ENCODE peak calls at places on chromosomes 3 and 15, in four cellular contexts. One of them, this sample, is unnamed.

GRCh38 chr3:129305592-129306091 is 27.0 kb downstream of the HMCES start:
- DNase-seq in NCI-H460: peak
- DNase-seq in NAMALWA: no peak
- DNase-seq in NCI-H510A treated with DMSO at 0.1 percent for 48 hours: no peak
- DNase-seq in this sample: peak

GRCh38 chr15:81303241-81304225 is 20.4 kb downstream of the STARD5 start:
- DNase-seq in NCI-H460: no peak
- DNase-seq in NAMALWA: no peak
- DNase-seq in NCI-H510A treated with DMSO at 0.1 percent for 48 hours: peak
- DNase-seq in this sample: no peak

GRCh38 chr3:16177962-16178627 is 3.6 kb downstream of the GALNT15 start:
- DNase-seq in NCI-H460: peak
- DNase-seq in NAMALWA: peak
- DNase-seq in NCI-H510A treated with DMSO at 0.1 percent for 48 hours: no peak
- DNase-seq in this sample: peak

GRCh38 chr3:3145831-3146230 is 19.1 kb downstream of the TRNT1 start:
- DNase-seq in NCI-H460: no peak
- DNase-seq in NAMALWA: no peak
- DNase-seq in NCI-H510A treated with DMSO at 0.1 percent for 48 hours: no peak
- DNase-seq in this sample: no peak

GRCh38 chr15:74611341-74611740 is 4.3 kb upstream of the CLK3 start:
- DNase-seq in NCI-H460: no peak
- DNase-seq in NAMALWA: no peak
- DNase-seq in NCI-H510A treated with DMSO at 0.1 percent for 48 hours: no peak
- DNase-seq in this sample: no peak

GRCh38 chr15:28989239-28989830 is 103.6 kb downstream of the APBA2 start:
- DNase-seq in NCI-H460: no peak
- DNase-seq in NAMALWA: peak
- DNase-seq in NCI-H510A treated with DMSO at 0.1 percent for 48 hours: no peak
- DNase-seq in this sample: no peak

GRCh38 chr3:2652416-2652815 is 457.8 kb downstream of the IL5RA start:
- DNase-seq in NCI-H460: no peak
- DNase-seq in NAMALWA: no peak
- DNase-seq in NCI-H510A treated with DMSO at 0.1 percent for 48 hours: no peak
- DNase-seq in this sample: no peak

GRCh38 chr3:166060789-166061479 is 223.7 kb upstream of the BCHE start:
- DNase-seq in NCI-H460: no peak
- DNase-seq in NAMALWA: no peak
- DNase-seq in NCI-H510A treated with DMSO at 0.1 percent for 48 hours: no peak
- DNase-seq in this sample: no peak

GRCh38 chr3:158451405-158452045 is 119.5 kb upstream of the MLF1 start:
- DNase-seq in NCI-H460: no peak
- DNase-seq in NAMALWA: peak
- DNase-seq in NCI-H510A treated with DMSO at 0.1 percent for 48 hours: no peak
- DNase-seq in this sample: no peak

GRCh38 chr15:68774521-68775293 is 46.0 kb downstream of the ANP32A start:
- DNase-seq in NCI-H460: no peak
- DNase-seq in NAMALWA: no peak
- DNase-seq in NCI-H510A treated with DMSO at 0.1 percent for 48 hours: no peak
- DNase-seq in this sample: peak

GRCh38 chr15:52780172-52780980 is 9.8 kb downstream of the ONECUT1 start:
- DNase-seq in NCI-H460: peak
- DNase-seq in NAMALWA: peak
- DNase-seq in NCI-H510A treated with DMSO at 0.1 percent for 48 hours: peak
- DNase-seq in this sample: peak

GRCh38 chr3:72274511-72275295 is 489.8 kb upstream of the PROK2 start:
- DNase-seq in NCI-H460: peak
- DNase-seq in NAMALWA: peak
- DNase-seq in NCI-H510A treated with DMSO at 0.1 percent for 48 hours: no peak
- DNase-seq in this sample: peak

GRCh38 chr15:77024273-77025065 is 29.5 kb downstream of the PSTPIP1 start:
- DNase-seq in NCI-H460: peak
- DNase-seq in NAMALWA: peak
- DNase-seq in NCI-H510A treated with DMSO at 0.1 percent for 48 hours: no peak
- DNase-seq in this sample: peak

GRCh38 chr15:91496754-91497691 is 356.5 kb upstream of the SLCO3A1 start:
- DNase-seq in NCI-H460: no peak
- DNase-seq in NAMALWA: no peak
- DNase-seq in NCI-H510A treated with DMSO at 0.1 percent for 48 hours: no peak
- DNase-seq in this sample: no peak

GRCh38 chr3:123076496-123077418 is 9.9 kb downstream of the PDIA5 start:
- DNase-seq in NCI-H460: no peak
- DNase-seq in NAMALWA: no peak
- DNase-seq in NCI-H510A treated with DMSO at 0.1 percent for 48 hours: no peak
- DNase-seq in this sample: peak

GRCh38 chr3:52361011-52361410 is 44.9 kb downstream of the DNAH1 start:
- DNase-seq in NCI-H460: no peak
- DNase-seq in NAMALWA: no peak
- DNase-seq in NCI-H510A treated with DMSO at 0.1 percent for 48 hours: no peak
- DNase-seq in this sample: no peak

GRCh38 chr3:31968927-31969418 is 12.1 kb downstream of the OSBPL10 start:
- DNase-seq in NCI-H460: no peak
- DNase-seq in NAMALWA: no peak
- DNase-seq in NCI-H510A treated with DMSO at 0.1 percent for 48 hours: no peak
- DNase-seq in this sample: no peak

GRCh38 chr3:108863799-108864135 is 41.2 kb downstream of the TRAT1 start:
- DNase-seq in NCI-H460: no peak
- DNase-seq in NAMALWA: no peak
- DNase-seq in NCI-H510A treated with DMSO at 0.1 percent for 48 hours: no peak
- DNase-seq in this sample: no peak

GRCh38 chr3:119084371-119085069 is 49.9 kb upstream of the IGSF11 start:
- DNase-seq in NCI-H460: no peak
- DNase-seq in NAMALWA: no peak
- DNase-seq in NCI-H510A treated with DMSO at 0.1 percent for 48 hours: no peak
- DNase-seq in this sample: no peak

GRCh38 chr3:39156421-39156820 is 3.0 kb upstream of the CSRNP1 start:
- DNase-seq in NCI-H460: no peak
- DNase-seq in NAMALWA: no peak
- DNase-seq in NCI-H510A treated with DMSO at 0.1 percent for 48 hours: no peak
- DNase-seq in this sample: no peak

GRCh38 chr3:7740458-7740857 is 761.2 kb upstream of the LMCD1 start:
- DNase-seq in NCI-H460: no peak
- DNase-seq in NAMALWA: no peak
- DNase-seq in NCI-H510A treated with DMSO at 0.1 percent for 48 hours: no peak
- DNase-seq in this sample: no peak

GRCh38 chr3:126104028-126104635 is 20.2 kb upstream of the SLC41A3 start:
- DNase-seq in NCI-H460: no peak
- DNase-seq in NAMALWA: no peak
- DNase-seq in NCI-H510A treated with DMSO at 0.1 percent for 48 hours: no peak
- DNase-seq in this sample: no peak

This sample was measured in left cardiac atrium.